ENCODE peak calls at places on chromosomes 11 and 22, in seven cellular contexts. L is BJ, J is cardiac fibroblast, I is MM.1S, S is GM10248, K is upper lobe of right lung, X is kidney epithelial cell. V is an unnamed sample.

GRCh38 chr22:29147241-29147919 is 58.3 kb upstream of the EMID1 start:
- DNase-seq in L (no peak), J (no peak), I (no peak), S (no peak), K (peak; percentile 28), X (no peak), V (no peak)

GRCh38 chr11:96103102-96103501 is 179.2 kb upstream of the MTMR2 start:
- DNase-seq in L (no peak), J (no peak), I (no peak), S (no peak), K (no peak), X (no peak), V (no peak)

GRCh38 chr11:119432484-119433368 is 9.8 kb upstream of the THY1 start:
- DNase-seq in L (peak; percentile 56), J (peak; percentile 89), I (no peak), S (no peak), K (no peak), X (peak; percentile 34), V (no peak)

GRCh38 chr11:95256204-95256819 is 25.3 kb upstream of the SESN3 start:
- DNase-seq in L (no peak), J (peak; percentile 45), I (no peak), S (no peak), K (no peak), X (no peak), V (no peak)

GRCh38 chr11:88332851-88333250 is 4.7 kb downstream of the CTSC start:
- DNase-seq in L (no peak), J (peak; percentile 35), I (no peak), S (no peak), K (no peak), X (no peak), V (no peak)

GRCh38 chr11:84855846-84856245 is 771.3 kb downstream of the DLG2 start:
- DNase-seq in L (peak; percentile 26), J (peak; percentile 7), I (no peak), S (no peak), K (no peak), X (peak; percentile 47), V (no peak)

GRCh38 chr11:114304065-114304464 is 7.9 kb downstream of the NNMT start:
- DNase-seq in L (no peak), J (peak; percentile 28), I (no peak), S (no peak), K (no peak), X (no peak), V (no peak)

GRCh38 chr11:7672276-7672959 is 882 bp downstream of the CYB5R2 start:
- DNase-seq in L (no peak), J (no peak), I (no peak), S (peak; percentile 34), K (no peak), X (no peak), V (no peak)

GRCh38 chr11:64810891-64811272 is 531 bp upstream of the MEN1 start:
- DNase-seq in L (no peak), J (no peak), I (peak; percentile 60), S (no peak), K (no peak), X (no peak), V (no peak)

GRCh38 chr11:100592619-100593309 is 94.3 kb upstream of the ARHGAP42 start:
- DNase-seq in L (no peak), J (no peak), I (no peak), S (no peak), K (no peak), X (no peak), V (no peak)

GRCh38 chr11:83158965-83159900 is 2.3 kb downstream of the PCF11 start:
- DNase-seq in L (no peak), J (no peak), I (no peak), S (no peak), K (no peak), X (no peak), V (no peak)

GRCh38 chr22:43182726-43183125 is 4.2 kb downstream of the TTLL12 start:
- DNase-seq in L (no peak), J (no peak), I (no peak), S (no peak), K (peak; percentile 63), X (no peak), V (peak; percentile 83)

GRCh38 chr11:114109206-114110090 is 49.9 kb downstream of the ZBTB16 start:
- DNase-seq in L (no peak), J (no peak), I (no peak), S (no peak), K (no peak), X (no peak), V (no peak)

GRCh38 chr11:5591613-5592012 is 4.8 kb upstream of the TRIM6 start:
- DNase-seq in L (no peak), J (no peak), I (no peak), S (no peak), K (no peak), X (no peak), V (no peak)

GRCh38 chr22:35609261-35609660 is 7.9 kb downstream of the MB start:
- DNase-seq in L (no peak), J (no peak), I (no peak), S (no peak), K (no peak), X (no peak), V (no peak)

GRCh38 chr22:32802291-32802826 is 854 bp downstream of the TIMP3 start:
- DNase-seq in L (no peak), J (no peak), I (no peak), S (no peak), K (no peak), X (no peak), V (no peak)

GRCh38 chr11:34072831-34073230 is 21.3 kb downstream of the CAPRIN1 start:
- DNase-seq in L (no peak), J (no peak), I (no peak), S (no peak), K (no peak), X (no peak), V (no peak)

GRCh38 chr11:100867601-100868000 is 180.5 kb downstream of the ARHGAP42 start:
- DNase-seq in L (no peak), J (no peak), I (no peak), S (no peak), K (no peak), X (no peak), V (no peak)

GRCh38 chr22:28883917-28884753 is 763 bp downstream of the ZNRF3 start:
- DNase-seq in L (no peak), J (peak; percentile 50), I (peak; percentile 57), S (peak; percentile 28), K (peak; percentile 82), X (no peak), V (peak; percentile 81)

GRCh38 chr11:116687458-116688201 is 85.2 kb downstream of the BUD13 start:
- DNase-seq in L (no peak), J (no peak), I (no peak), S (peak; percentile 6), K (no peak), X (no peak), V (no peak)

GRCh38 chr11:126423154-126423553 is 67.7 kb downstream of the ST3GAL4 start:
- DNase-seq in L (no peak), J (no peak), I (no peak), S (no peak), K (no peak), X (no peak), V (no peak)

GRCh38 chr11:47234669-47235075 is 13.9 kb downstream of the ACP2 start:
- DNase-seq in L (no peak), J (peak; percentile 48), I (no peak), S (no peak), K (no peak), X (no peak), V (no peak)

GRCh38 chr22:29072979-29073617 is at the start of gene KREMEN1:
- DNase-seq in L (no peak), J (no peak), I (no peak), S (no peak), K (peak; percentile 69), X (no peak), V (no peak)

GRCh38 chr22:32564170-32565001 is 89.8 kb downstream of the FBXO7 start:
- DNase-seq in L (no peak), J (peak; percentile 48), I (no peak), S (no peak), K (no peak), X (no peak), V (no peak)

GRCh38 chr11:8065031-8065430 is 16.0 kb upstream of the TUB start:
- DNase-seq in L (no peak), J (no peak), I (no peak), S (no peak), K (no peak), X (no peak), V (peak; percentile 41)

GRCh38 chr11:38582151-38582550 is 1984.1 kb upstream of the RAG2 start:
- DNase-seq in L (peak; percentile 30), J (no peak), I (no peak), S (no peak), K (no peak), X (no peak), V (no peak)

GRCh38 chr11:69013009-69013951 is at the start of gene MRGPRF:
- DNase-seq in L (peak; percentile 58), J (peak; percentile 71), I (no peak), S (no peak), K (peak; percentile 79), X (no peak), V (no peak)

GRCh38 chr11:118106789-118107335 is 20.1 kb upstream of the SMIM35 start:
- DNase-seq in L (no peak), J (no peak), I (no peak), S (no peak), K (peak; percentile 16), X (peak; percentile 5), V (no peak)

GRCh38 chr11:77435972-77436371 is 37.9 kb downstream of the PAK1 start:
- DNase-seq in L (no peak), J (no peak), I (no peak), S (no peak), K (no peak), X (no peak), V (no peak)

DNA sequence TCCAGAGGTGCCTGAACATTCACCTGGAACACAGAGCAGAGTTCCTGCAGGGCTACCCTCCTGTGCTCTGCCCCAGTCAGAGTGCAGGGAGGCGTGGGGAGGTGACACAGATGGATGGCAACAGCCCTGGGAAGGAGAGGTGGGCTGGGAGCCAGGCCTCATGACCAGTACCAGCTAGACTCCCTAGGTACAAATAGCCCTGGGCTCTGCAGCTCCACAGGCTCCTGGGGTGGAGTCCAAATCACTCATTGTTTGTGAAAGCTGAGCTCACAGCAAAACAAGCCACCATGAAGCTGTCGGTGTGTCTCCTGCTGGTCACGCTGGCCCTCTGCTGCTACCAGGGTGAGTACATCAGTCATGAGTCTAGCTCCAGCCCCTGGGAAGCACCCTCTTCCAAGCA is at the start of gene SCGB1D2:
- DNase-seq in L (no peak), J (no peak), I (no peak), S (no peak), K (no peak), X (no peak), V (no peak)
- TF ChIP-seq CTCF in L (no peak), J (no peak), I (no peak), S (no peak), K (no peak), X (no peak), V (no peak)

GRCh38 chr22:22745225-22746060 is 101.0 kb downstream of the GGTLC2 start:
- DNase-seq in L (no peak), J (peak; percentile 33), I (peak; percentile 72), S (peak; percentile 54), K (no peak), X (no peak), V (no peak)
- TF ChIP-seq CTCF in L (peak; percentile 70), J (peak; percentile 89), I (peak; percentile 71), S (peak; percentile 83), K (peak; percentile 55), X (peak; percentile 87), V (peak; percentile 77)

GRCh38 chr11:6647282-6647679 is 8.3 kb downstream of the DCHS1 start:
- DNase-seq in L (peak; percentile 31), J (peak; percentile 52), I (no peak), S (no peak), K (no peak), X (no peak), V (no peak)
- TF ChIP-seq CTCF in L (no peak), J (no peak), I (no peak), S (no peak), K (no peak), X (no peak), V (no peak)

GRCh38 chr11:43937434-43938411 is 4.7 kb upstream of the C11orf96 start:
- DNase-seq in L (no peak), J (peak; percentile 74), I (no peak), S (no peak), K (no peak), X (no peak), V (no peak)
- TF ChIP-seq CTCF in L (peak; percentile 8), J (peak; percentile 60), I (peak; percentile 15), S (no peak), K (peak; percentile 23), X (no peak), V (peak; percentile 36)

V was measured in chondrocyte.